ENCODE peak calls at places on chromosomes 2 and 18, in four cellular contexts. Y is WTC11, F is GM12878, W is K562. R is an unnamed sample.

GRCh38 chr2:29046321-29046720 is 28.0 kb downstream of the PCARE start:
- DNase-seq in Y (no peak), F (no peak), W (no peak), R (no peak)

GRCh38 chr2:215848146-215848545 is 165.2 kb downstream of the MREG start:
- DNase-seq in Y (no peak), F (no peak), W (no peak), R (no peak)

GRCh38 chr2:18891598-18892345 is 302.4 kb upstream of the NT5C1B start:
- DNase-seq in Y (no peak), F (no peak), W (no peak), R (no peak)

GRCh38 chr2:60657673-60658072 is 98.4 kb upstream of the PAPOLG start:
- DNase-seq in Y (no peak), F (no peak), W (no peak), R (no peak)

GRCh38 chr2:57515366-57515765 is 531.2 kb upstream of the VRK2 start:
- DNase-seq in Y (no peak), F (no peak), W (no peak), R (no peak)

GRCh38 chr2:11377915-11378649 is 33.6 kb upstream of the ROCK2 start:
- DNase-seq in Y (no peak), F (peak), W (no peak), R (no peak)

GRCh38 chr18:44564922-44565321 is 115.8 kb upstream of the SETBP1 start:
- DNase-seq in Y (no peak), F (no peak), W (no peak), R (peak)

GRCh38 chr2:23599006-23599405 is 214.0 kb downstream of the KLHL29 start:
- DNase-seq in Y (no peak), F (no peak), W (no peak), R (no peak)

GRCh38 chr18:58176915-58177717 is 133.1 kb downstream of the NEDD4L start:
- DNase-seq in Y (no peak), F (no peak), W (no peak), R (no peak)

GRCh38 chr18:77300579-77300978 is 50.9 kb downstream of the GALR1 start:
- DNase-seq in Y (no peak), F (no peak), W (no peak), R (no peak)

DNA sequence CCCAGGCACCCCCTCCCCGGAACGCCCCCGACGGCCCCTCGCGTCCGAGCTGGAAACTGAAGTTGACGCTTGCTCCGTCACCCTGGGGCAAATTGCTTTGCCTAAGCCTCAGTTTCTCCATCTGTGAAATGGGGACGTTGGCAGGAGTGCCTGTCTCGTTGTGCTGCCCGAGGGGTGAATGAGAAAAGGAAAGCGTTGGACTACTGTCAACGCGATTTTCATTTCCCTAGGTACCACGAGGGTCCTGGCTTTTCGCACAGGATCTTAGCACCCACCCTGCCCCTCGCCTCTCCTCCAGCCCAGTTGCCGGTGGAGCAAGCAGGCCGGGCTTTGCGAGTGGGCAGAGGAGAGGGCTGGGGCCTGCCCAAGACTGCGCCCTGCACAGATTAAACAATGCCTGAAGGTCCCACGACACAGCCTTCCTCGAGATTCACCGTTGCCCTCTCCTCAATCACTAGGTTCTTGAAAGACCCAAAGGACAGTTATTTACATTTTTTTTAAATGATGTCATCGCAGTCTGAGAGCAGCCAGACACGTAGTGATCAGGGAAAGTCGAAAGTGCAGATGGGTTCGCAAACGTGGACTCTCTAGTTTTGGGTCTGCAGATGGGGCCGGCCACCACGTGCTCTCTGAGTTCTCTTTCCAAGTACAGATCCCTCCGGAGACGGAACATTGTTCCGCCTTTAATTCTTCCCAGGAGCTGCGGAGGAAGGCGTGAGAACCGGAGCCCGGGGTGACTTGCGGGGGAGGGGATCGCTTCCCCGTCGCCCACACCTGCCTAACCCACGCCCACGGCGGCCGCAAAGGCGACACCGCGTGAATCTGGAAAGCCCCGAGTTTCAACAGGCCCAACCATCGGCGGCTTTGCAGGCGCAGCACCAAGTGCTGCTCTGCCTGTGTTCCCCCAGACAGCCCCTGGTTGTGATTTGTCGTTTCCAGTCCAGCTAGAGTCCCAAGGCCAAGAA is 54.1 kb downstream of the PKDCC start:
- DNase-seq in Y (peak), F (peak), W (no peak), R (peak)
- TF ChIP-seq CREB1 in Y (no peak), F (no peak), W (no peak), R (no peak)

GRCh38 chr2:234029150-234029733 is 21.3 kb upstream of the SPP2 start:
- DNase-seq in Y (no peak), F (no peak), W (no peak), R (no peak)
- TF ChIP-seq CREB1 in Y (no peak), F (no peak), W (no peak), R (no peak)

DNA sequence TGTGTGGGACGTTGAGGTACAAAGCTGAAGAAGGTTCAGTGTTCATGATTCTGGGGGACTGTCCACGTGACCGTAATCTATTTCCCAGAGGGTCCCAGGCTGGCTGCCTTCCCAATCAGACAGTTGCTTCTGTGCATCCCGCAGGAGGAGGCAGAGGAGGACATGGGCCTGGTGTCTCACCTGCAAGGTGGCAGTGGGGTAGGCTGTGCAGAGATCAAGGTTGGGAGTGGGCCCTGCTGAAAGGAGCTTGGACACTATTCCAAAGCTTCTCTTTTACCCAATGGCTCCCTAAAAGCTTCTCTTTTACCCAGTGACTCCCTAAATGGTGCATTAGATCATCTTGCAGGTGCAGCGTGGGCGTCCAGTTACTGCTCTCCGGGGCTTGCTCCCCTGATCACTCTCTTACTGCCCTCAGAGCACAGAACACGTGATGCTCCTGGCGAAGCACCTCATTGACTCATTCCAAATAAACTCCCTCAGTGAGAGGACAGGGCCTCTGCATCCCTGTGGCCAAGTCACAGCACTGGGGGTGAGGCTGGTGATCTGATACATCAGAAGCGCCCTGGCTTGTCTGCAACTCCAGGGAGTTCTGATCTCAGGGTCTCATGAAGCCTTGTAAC is 41.5 kb downstream of the RNF144A start:
- DNase-seq in Y (no peak), F (no peak), W (no peak), R (no peak)
- TF ChIP-seq CREB1 in Y (no peak), F (no peak), W (no peak), R (no peak)

DNA sequence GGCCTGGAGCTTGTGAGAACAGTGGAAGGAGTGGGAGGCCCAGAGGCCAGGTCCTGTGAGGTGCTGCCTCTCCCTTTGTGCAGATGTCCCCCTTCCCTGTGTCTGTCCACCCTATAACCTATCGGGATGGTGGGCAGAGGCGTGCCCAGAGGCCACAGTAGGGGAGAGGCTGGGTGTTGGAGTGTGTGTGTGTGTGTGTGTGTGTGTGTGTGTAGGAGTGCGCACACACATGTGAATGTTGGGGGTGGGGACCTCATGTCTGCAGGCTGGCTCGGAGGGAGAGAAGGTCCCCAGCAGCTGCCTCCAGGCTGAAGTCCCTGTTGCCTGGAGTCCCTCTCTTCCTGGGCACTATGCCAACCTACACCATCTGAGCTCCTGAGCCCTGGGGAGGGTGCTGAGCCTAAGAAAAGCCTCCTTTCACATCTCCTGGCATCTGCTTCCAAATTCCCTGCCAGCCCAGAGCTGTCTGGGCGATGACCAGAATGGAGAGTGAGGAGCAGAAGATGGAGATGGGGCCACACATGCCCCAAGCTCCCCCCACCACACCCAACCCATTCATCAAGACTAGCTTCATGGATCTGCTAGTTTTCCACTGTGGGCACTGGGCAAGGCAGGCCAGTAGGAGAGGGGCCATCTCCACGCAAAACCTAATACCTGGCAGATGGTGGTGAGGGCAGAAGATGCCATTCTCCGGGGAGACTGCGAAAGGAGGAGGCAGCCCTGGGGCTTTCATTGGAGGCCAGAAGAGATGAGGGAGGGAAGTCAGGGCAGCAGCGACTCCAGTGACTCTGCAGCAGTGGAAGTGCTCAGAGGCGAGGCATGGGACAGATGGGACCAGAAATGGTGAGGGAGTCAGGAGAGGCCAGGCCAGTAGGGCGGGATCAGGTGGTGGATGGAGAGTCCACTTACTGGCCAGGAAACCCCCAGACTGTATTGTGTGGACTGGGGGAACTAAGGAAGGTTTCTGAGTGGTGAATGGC is 20.3 kb downstream of the KCNK3 start:
- DNase-seq in Y (no peak), F (no peak), W (no peak), R (no peak)
- TF ChIP-seq CREB1 in Y (no peak), F (no peak), W (no peak), R (no peak)

GRCh38 chr2:132797551-132797950 is 127.5 kb upstream of the LYPD1 start:
- DNase-seq in Y (no peak), F (no peak), W (no peak), R (no peak)
- TF ChIP-seq CREB1 in Y (no peak), F (no peak), W (no peak), R (no peak)

DNA sequence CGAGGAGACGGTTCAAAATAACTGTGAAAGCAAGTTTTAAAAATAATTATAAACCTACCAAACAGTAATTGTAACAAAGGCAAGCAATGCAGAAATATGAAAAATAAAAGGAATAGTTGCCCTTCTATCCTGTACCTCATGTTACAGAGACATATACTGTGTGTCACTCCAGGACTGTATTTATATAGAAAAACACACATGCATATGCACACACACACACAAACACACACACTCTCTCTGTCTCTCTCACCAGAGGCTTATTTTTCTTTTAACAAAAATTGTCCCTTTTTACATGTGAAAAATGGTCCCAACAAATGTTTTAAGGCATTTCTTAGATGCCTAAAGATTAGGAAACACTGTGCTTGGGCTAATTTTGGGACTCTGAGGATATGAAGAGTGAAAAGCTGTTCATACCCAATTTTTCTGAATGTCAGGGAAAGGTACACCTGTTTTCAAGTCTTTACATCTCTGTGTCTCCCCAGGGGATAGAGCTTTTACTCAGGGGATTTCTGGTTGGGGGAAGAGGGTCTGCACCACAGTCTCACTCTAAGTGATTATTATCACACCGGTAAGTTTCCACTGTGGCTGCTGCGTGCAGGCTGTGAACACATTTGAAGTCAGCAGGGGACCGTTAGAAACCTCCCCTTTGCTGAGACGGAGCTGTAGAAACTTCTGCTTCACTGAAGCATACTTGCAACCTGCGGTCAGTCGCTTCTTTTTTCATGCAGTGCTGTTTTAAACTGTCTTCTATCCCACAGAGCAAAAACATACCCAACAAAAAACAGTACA is 51.4 kb upstream of the SPAG16 start:
- DNase-seq in Y (peak), F (peak), W (no peak), R (peak)
- TF ChIP-seq CREB1 in Y (no peak), F (peak), W (no peak), R (no peak)

GRCh38 chr18:48946329-48946835 is 4.4 kb downstream of the SMAD7 start:
- DNase-seq in Y (no peak), F (no peak), W (no peak), R (no peak)
- TF ChIP-seq CREB1 in Y (no peak), F (no peak), W (no peak), R (no peak)